ENCODE peak calls at places on chromosomes 6 and 20, in four cellular contexts. M, A, Z and P are unnamed samples.

GRCh38 chr20:46512943-46513844 is at the start of gene ZNF334:
- DNase-seq in A (no peak), M (peak), Z (peak), P (peak)

GRCh38 chr20:23520185-23520584 is 29.3 kb downstream of the CST8 start:
- DNase-seq in Z (peak), M (no peak), A (no peak), P (no peak)

GRCh38 chr6:4644962-4645361 is 131.2 kb upstream of the CDYL start:
- DNase-seq in M (peak), A (no peak), Z (no peak), P (no peak)

GRCh38 chr20:2599265-2600060 is 53.0 kb upstream of the NOP56 start:
- DNase-seq in M (no peak), A (no peak), Z (no peak), P (no peak)

GRCh38 chr6:138107078-138107751 is at the start of gene PERP:
- DNase-seq in M (peak), A (peak), Z (peak), P (peak)

GRCh38 chr20:60750909-60751308 is 501.2 kb upstream of the CDH4 start:
- DNase-seq in A (no peak), M (no peak), Z (no peak), P (no peak)

GRCh38 chr6:163394659-163395058 is 19.9 kb upstream of the QKI start:
- DNase-seq in M (no peak), Z (no peak), A (no peak), P (no peak)

GRCh38 chr6:108945686-108946158 is 97.5 kb downstream of the ARMC2 start:
- DNase-seq in M (no peak), A (no peak), Z (no peak), P (no peak)

GRCh38 chr6:22765015-22765414 is 195.6 kb downstream of the HDGFL1 start:
- DNase-seq in A (no peak), M (peak), Z (no peak), P (no peak)

GRCh38 chr6:20117474-20117873 is 94.8 kb downstream of the MBOAT1 start:
- DNase-seq in M (peak), A (no peak), Z (no peak), P (no peak)

GRCh38 chr6:134935076-134935475 is 14.8 kb downstream of the ALDH8A1 start:
- DNase-seq in A (peak), Z (no peak), M (peak), P (no peak)

GRCh38 chr20:42610070-42610469 is 579.6 kb downstream of the PTPRT start:
- DNase-seq in M (no peak), A (no peak), Z (no peak), P (no peak)

GRCh38 chr6:403659-404655 is 12.4 kb downstream of the IRF4 start:
- DNase-seq in A (no peak), M (no peak), Z (no peak), P (no peak)

GRCh38 chr20:39364320-39364719 is 402.2 kb downstream of the DHX35 start:
- DNase-seq in M (no peak), A (no peak), Z (no peak), P (no peak)

GRCh38 chr6:84093405-84094049 is 60.0 kb downstream of the MRAP2 start:
- DNase-seq in A (no peak), M (no peak), Z (no peak), P (no peak)

GRCh38 chr6:169933839-169934698 is 182.6 kb downstream of the ERMARD start:
- DNase-seq in M (no peak), Z (no peak), A (no peak), P (no peak)

GRCh38 chr6:12884983-12885382 is 168.4 kb downstream of the PHACTR1 start:
- DNase-seq in M (no peak), Z (no peak), A (no peak), P (no peak)

GRCh38 chr6:139152088-139152891 is 17.4 kb downstream of the HECA start:
- DNase-seq in A (no peak), M (peak), Z (no peak), P (no peak)

GRCh38 chr6:114100421-114100820 is 129.5 kb upstream of the HDAC2 start:
- DNase-seq in M (peak), Z (no peak), A (no peak), P (no peak)

GRCh38 chr20:57658447-57659130 is 38.4 kb upstream of the ZBP1 start:
- DNase-seq in A (no peak), M (no peak), Z (no peak), P (no peak)

GRCh38 chr20:638579-638978 is 14.4 kb downstream of the SRXN1 start:
- DNase-seq in M (no peak), Z (no peak), A (no peak), P (no peak)

GRCh38 chr20:6600336-6600735 is 167.2 kb upstream of the BMP2 start:
- DNase-seq in A (no peak), M (no peak), Z (no peak), P (no peak)

GRCh38 chr6:143253630-143254029 is 192.9 kb downstream of the AIG1 start:
- DNase-seq in A (no peak), M (peak), Z (no peak), P (no peak)

GRCh38 chr20:59723108-59723500 is 118.8 kb downstream of the PHACTR3 start:
- DNase-seq in M (no peak), A (no peak), Z (no peak), P (no peak)

GRCh38 chr6:151209071-151209831 is 30.5 kb upstream of the AKAP12 start:
- DNase-seq in Z (peak), M (peak), A (no peak), P (no peak)

GRCh38 chr6:149210376-149210775 is 107.1 kb upstream of the TAB2 start:
- DNase-seq in M (peak), A (no peak), Z (no peak), P (no peak)

GRCh38 chr20:37986873-37987601 is 46.2 kb downstream of the TTI1 start:
- DNase-seq in Z (peak), A (peak), M (peak), P (no peak)

GRCh38 chr6:93416575-93417420 is 2.6 kb downstream of the EPHA7 start:
- DNase-seq in M (no peak), A (peak), Z (no peak), P (no peak)

GRCh38 chr6:16168858-16169257 is 40.0 kb downstream of the MYLIP start:
- DNase-seq in M (peak), Z (peak), A (peak), P (peak)

GRCh38 chr6:16179063-16179462 is 50.2 kb downstream of the MYLIP start:
- DNase-seq in Z (no peak), M (no peak), A (no peak), P (no peak)

GRCh38 chr6:16179970-16180431 is 51.1 kb downstream of the MYLIP start:
- DNase-seq in A (no peak), Z (no peak), M (no peak), P (no peak)

DNA sequence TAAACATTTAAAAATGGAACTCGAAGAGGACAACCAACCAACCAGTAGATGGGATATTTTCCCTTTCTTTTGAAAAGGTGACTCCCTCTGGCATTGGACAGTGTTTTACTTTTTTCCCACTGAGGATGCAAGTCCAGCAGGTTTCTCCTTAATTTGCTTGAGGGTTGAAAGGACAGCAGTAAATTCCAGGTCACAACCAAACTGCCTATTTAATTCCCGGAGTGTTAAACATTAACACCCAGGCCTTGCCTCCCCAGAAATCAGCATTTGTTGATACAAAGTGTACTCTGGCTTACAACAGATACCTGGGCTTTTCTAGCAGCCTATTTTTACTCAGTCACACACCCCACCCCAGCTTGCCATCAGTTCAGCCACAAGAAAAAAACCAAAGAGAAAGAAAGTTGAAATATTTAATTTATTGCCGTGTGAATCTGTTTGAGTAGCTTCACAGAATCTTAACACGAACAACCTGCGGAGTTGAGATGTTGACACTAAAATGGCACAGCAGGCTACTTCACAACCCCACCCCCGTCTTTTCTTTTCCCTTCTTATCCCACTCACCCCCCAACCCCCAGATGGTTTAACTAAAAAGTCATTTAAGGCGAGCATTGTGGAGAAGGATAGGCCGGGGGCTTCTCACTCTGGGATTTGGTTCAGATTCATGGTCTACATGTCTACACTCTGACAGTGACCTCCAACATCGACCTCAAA is 45.6 kb downstream of the MYLIP start:
- DNase-seq in Z (no peak), A (no peak), M (no peak), P (no peak)
- TF ChIP-seq MAZ in Z (no peak), A (no peak), M (no peak), P (no peak)

GRCh38 chr20:3927486-3928291 is 38.5 kb downstream of the PANK2 start:
- DNase-seq in Z (no peak), M (peak), A (no peak), P (no peak)
- TF ChIP-seq POLR2A in Z (no peak), M (no peak), A (no peak), P (peak)

GRCh38 chr6:131840936-131841583 is 33.2 kb downstream of the ENPP1 start:
- DNase-seq in A (no peak), Z (peak), M (no peak), P (no peak)

GRCh38 chr6:131844243-131844841 is 36.5 kb downstream of the ENPP1 start:
- DNase-seq in M (peak), Z (peak), A (peak), P (no peak)

GRCh38 chr6:131846023-131846663 is 38.3 kb downstream of the ENPP1 start:
- DNase-seq in A (no peak), Z (no peak), M (no peak), P (no peak)

GRCh38 chr6:131846905-131847304 is 39.1 kb downstream of the ENPP1 start:
- DNase-seq in Z (no peak), M (no peak), A (no peak), P (no peak)

DNA sequence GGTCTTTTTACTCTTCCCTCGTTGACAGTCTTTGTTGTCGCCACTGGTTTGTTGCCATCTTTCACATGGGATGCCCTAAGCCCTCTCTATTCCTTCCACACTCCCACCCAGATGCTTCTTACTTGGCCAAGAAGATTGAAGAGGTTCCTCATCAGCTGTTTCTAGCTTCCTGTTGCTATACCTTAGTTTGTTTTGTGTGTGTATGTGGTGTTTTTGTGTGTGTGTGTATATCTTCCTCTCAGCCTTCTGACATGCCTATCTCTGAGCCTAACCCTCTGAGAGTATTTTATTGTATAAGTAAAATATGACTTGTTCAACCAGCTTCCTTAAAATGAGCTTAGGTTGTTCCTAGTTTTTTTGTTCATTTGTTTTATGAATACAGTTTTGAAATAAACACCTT is 35.9 kb downstream of the ENPP1 start:
- DNase-seq in M (no peak), Z (no peak), A (no peak), P (no peak)
- TF ChIP-seq MAZ in M (no peak), Z (no peak), A (no peak), P (no peak)

GRCh38 chr20:10433623-10434466 is at the start of gene MKKS:
- DNase-seq in M (peak), Z (peak), A (peak), P (peak)
- TF ChIP-seq POLR2A in M (no peak), Z (peak), A (peak), P (peak)